ENCODE peak calls at places on chromosomes 4 and X, in nine cellular contexts. One of them, this sample, is unnamed.

GRCh38 chr4:143700420-143701352 is at the start of gene FREM3:
- DNase-seq in neural progenitor cell: peak
- DNase-seq in H9: peak
- DNase-seq in A549: no peak
- DNase-seq in lung: no peak
- DNase-seq in RWPE1: no peak
- DNase-seq in fibroblast of lung: no peak
- DNase-seq in upper lobe of left lung: peak
- DNase-seq in cardiac muscle cell: peak
- DNase-seq in this sample: peak

GRCh38 chrX:29787666-29788065 is 427.7 kb upstream of the MAGEB2 start:
- DNase-seq in neural progenitor cell: no peak
- DNase-seq in H9: no peak
- DNase-seq in A549: no peak
- DNase-seq in lung: no peak
- DNase-seq in RWPE1: no peak
- DNase-seq in fibroblast of lung: peak
- DNase-seq in upper lobe of left lung: no peak
- DNase-seq in cardiac muscle cell: no peak
- DNase-seq in this sample: no peak

GRCh38 chrX:31279359-31279758 is 207.5 kb upstream of the FTHL17 start:
- DNase-seq in neural progenitor cell: peak
- DNase-seq in H9: peak
- DNase-seq in A549: no peak
- DNase-seq in lung: no peak
- DNase-seq in RWPE1: peak
- DNase-seq in fibroblast of lung: no peak
- DNase-seq in upper lobe of left lung: no peak
- DNase-seq in cardiac muscle cell: no peak
- DNase-seq in this sample: no peak

GRCh38 chrX:69066021-69066757 is 99.1 kb downstream of the PJA1 start:
- DNase-seq in neural progenitor cell: no peak
- DNase-seq in H9: peak
- DNase-seq in A549: no peak
- DNase-seq in lung: no peak
- DNase-seq in RWPE1: no peak
- DNase-seq in fibroblast of lung: no peak
- DNase-seq in upper lobe of left lung: no peak
- DNase-seq in cardiac muscle cell: no peak
- DNase-seq in this sample: no peak

GRCh38 chrX:41095962-41096955 is 11.0 kb downstream of the USP9X start:
- DNase-seq in neural progenitor cell: peak
- DNase-seq in H9: no peak
- DNase-seq in A549: no peak
- DNase-seq in lung: no peak
- DNase-seq in RWPE1: no peak
- DNase-seq in fibroblast of lung: peak
- DNase-seq in upper lobe of left lung: no peak
- DNase-seq in cardiac muscle cell: no peak
- DNase-seq in this sample: no peak

GRCh38 chrX:20362268-20363002 is 95.7 kb upstream of the RPS6KA3 start:
- DNase-seq in neural progenitor cell: peak
- DNase-seq in H9: no peak
- DNase-seq in A549: peak
- DNase-seq in lung: peak
- DNase-seq in RWPE1: no peak
- DNase-seq in fibroblast of lung: peak
- DNase-seq in upper lobe of left lung: no peak
- DNase-seq in cardiac muscle cell: no peak
- DNase-seq in this sample: no peak

GRCh38 chr4:153530284-153530995 is 64.3 kb downstream of the TMEM131L start:
- DNase-seq in neural progenitor cell: no peak
- DNase-seq in H9: no peak
- DNase-seq in A549: no peak
- DNase-seq in lung: no peak
- DNase-seq in RWPE1: no peak
- DNase-seq in fibroblast of lung: no peak
- DNase-seq in upper lobe of left lung: no peak
- DNase-seq in cardiac muscle cell: no peak
- DNase-seq in this sample: no peak

GRCh38 chr4:26772096-26772495 is 88.5 kb upstream of the STIM2 start:
- DNase-seq in neural progenitor cell: no peak
- DNase-seq in H9: no peak
- DNase-seq in A549: no peak
- DNase-seq in lung: no peak
- DNase-seq in RWPE1: no peak
- DNase-seq in fibroblast of lung: no peak
- DNase-seq in upper lobe of left lung: no peak
- DNase-seq in cardiac muscle cell: no peak
- DNase-seq in this sample: no peak

GRCh38 chr4:97770222-97770621 is 373.1 kb downstream of the STPG2 start:
- DNase-seq in neural progenitor cell: peak
- DNase-seq in H9: no peak
- DNase-seq in A549: no peak
- DNase-seq in lung: no peak
- DNase-seq in RWPE1: no peak
- DNase-seq in fibroblast of lung: no peak
- DNase-seq in upper lobe of left lung: no peak
- DNase-seq in cardiac muscle cell: no peak
- DNase-seq in this sample: no peak
- H3K27ac ChIP-seq in neural progenitor cell: no peak
- H3K27ac ChIP-seq in H9: no peak
- H3K27ac ChIP-seq in A549: no peak
- H3K27ac ChIP-seq in lung: no peak
- H3K27ac ChIP-seq in RWPE1: no peak
- H3K27ac ChIP-seq in fibroblast of lung: no peak
- H3K27ac ChIP-seq in upper lobe of left lung: no peak
- H3K27ac ChIP-seq in cardiac muscle cell: no peak
- H3K27ac ChIP-seq in this sample: no peak

GRCh38 chrX:10050481-10050880 is 83.3 kb downstream of the CLDN34 start:
- DNase-seq in neural progenitor cell: no peak
- DNase-seq in H9: peak
- DNase-seq in A549: no peak
- DNase-seq in lung: peak
- DNase-seq in RWPE1: no peak
- DNase-seq in fibroblast of lung: no peak
- DNase-seq in upper lobe of left lung: no peak
- DNase-seq in cardiac muscle cell: no peak
- DNase-seq in this sample: no peak
- TF ChIP-seq CTCF in neural progenitor cell: no peak
- TF ChIP-seq CTCF in H9: no peak
- TF ChIP-seq CTCF in A549: no peak
- TF ChIP-seq CTCF in lung: no peak
- TF ChIP-seq CTCF in RWPE1: no peak
- TF ChIP-seq CTCF in fibroblast of lung: no peak
- TF ChIP-seq CTCF in upper lobe of left lung: no peak
- TF ChIP-seq CTCF in cardiac muscle cell: no peak
- TF ChIP-seq CTCF in this sample: no peak

DNA sequence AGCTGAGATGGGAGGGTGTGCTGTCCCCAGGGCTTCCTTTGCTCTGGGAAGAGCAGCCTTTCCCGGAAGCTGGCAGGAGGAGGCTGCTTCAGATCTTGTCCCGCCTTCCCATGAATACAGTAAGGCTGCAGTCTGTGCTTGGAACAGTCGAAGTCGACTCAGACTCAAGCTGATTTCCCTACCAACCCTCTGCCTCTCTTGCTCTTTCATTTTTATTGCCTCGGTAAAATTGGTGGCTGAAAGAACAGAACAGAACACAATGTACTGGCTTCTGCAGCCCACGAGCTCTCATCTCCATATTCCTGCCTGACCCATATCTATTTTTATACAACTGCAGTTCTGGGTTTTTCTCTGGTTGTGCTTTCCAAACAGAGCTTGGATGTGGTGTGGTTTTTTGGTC is 61.5 kb downstream of the ENPP6 start:
- DNase-seq in neural progenitor cell: no peak
- DNase-seq in H9: no peak
- DNase-seq in A549: no peak
- DNase-seq in lung: no peak
- DNase-seq in RWPE1: no peak
- DNase-seq in fibroblast of lung: no peak
- DNase-seq in upper lobe of left lung: no peak
- DNase-seq in cardiac muscle cell: no peak
- DNase-seq in this sample: no peak
- H3K27ac ChIP-seq in neural progenitor cell: no peak
- H3K27ac ChIP-seq in H9: no peak
- H3K27ac ChIP-seq in A549: no peak
- H3K27ac ChIP-seq in lung: no peak
- H3K27ac ChIP-seq in RWPE1: no peak
- H3K27ac ChIP-seq in fibroblast of lung: no peak
- H3K27ac ChIP-seq in upper lobe of left lung: no peak
- H3K27ac ChIP-seq in cardiac muscle cell: no peak
- H3K27ac ChIP-seq in this sample: peak

GRCh38 chr4:91111556-91111955 is 984.4 kb downstream of the CCSER1 start:
- DNase-seq in neural progenitor cell: no peak
- DNase-seq in H9: no peak
- DNase-seq in A549: no peak
- DNase-seq in lung: no peak
- DNase-seq in RWPE1: no peak
- DNase-seq in fibroblast of lung: no peak
- DNase-seq in upper lobe of left lung: no peak
- DNase-seq in cardiac muscle cell: no peak
- DNase-seq in this sample: no peak

GRCh38 chr4:91114386-91114785 is 987.2 kb downstream of the CCSER1 start:
- DNase-seq in neural progenitor cell: no peak
- DNase-seq in H9: peak
- DNase-seq in A549: no peak
- DNase-seq in lung: no peak
- DNase-seq in RWPE1: no peak
- DNase-seq in fibroblast of lung: no peak
- DNase-seq in upper lobe of left lung: no peak
- DNase-seq in cardiac muscle cell: no peak
- DNase-seq in this sample: no peak

GRCh38 chr4:91108751-91109150 is 981.6 kb downstream of the CCSER1 start:
- DNase-seq in neural progenitor cell: no peak
- DNase-seq in H9: no peak
- DNase-seq in A549: no peak
- DNase-seq in lung: no peak
- DNase-seq in RWPE1: no peak
- DNase-seq in fibroblast of lung: no peak
- DNase-seq in upper lobe of left lung: no peak
- DNase-seq in cardiac muscle cell: no peak
- DNase-seq in this sample: no peak

GRCh38 chr4:91116861-91117260 is 989.7 kb downstream of the CCSER1 start:
- DNase-seq in neural progenitor cell: no peak
- DNase-seq in H9: no peak
- DNase-seq in A549: no peak
- DNase-seq in lung: no peak
- DNase-seq in RWPE1: peak
- DNase-seq in fibroblast of lung: peak
- DNase-seq in upper lobe of left lung: no peak
- DNase-seq in cardiac muscle cell: no peak
- DNase-seq in this sample: no peak

DNA sequence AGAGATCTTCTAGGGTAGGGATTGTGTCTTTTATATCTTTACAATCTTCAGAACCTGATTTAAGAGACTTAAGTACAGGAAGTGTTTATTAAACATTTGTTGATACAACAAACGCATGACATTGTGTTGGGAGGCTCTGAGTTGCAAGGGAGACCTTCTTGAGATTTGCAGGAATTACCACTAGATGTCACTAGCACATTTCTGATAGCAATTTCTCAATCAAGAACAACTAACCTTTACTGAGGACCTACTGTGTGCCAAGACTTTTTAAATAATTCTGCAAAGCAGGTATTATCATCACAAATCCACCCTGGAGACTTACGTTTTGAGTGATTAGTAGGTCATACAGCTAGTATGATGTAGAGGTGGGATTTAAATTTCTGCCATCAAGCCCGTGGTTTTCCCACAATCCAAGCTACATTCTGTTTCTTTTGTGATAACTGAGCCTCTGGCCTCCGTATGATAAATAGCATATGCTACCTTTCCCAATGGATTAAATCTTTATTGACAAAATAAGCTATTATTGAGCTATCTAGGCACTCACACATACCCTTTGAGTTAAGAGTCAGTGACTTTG is 986.0 kb downstream of the CCSER1 start:
- DNase-seq in neural progenitor cell: peak
- DNase-seq in H9: no peak
- DNase-seq in A549: peak
- DNase-seq in lung: no peak
- DNase-seq in RWPE1: peak
- DNase-seq in fibroblast of lung: peak
- DNase-seq in upper lobe of left lung: no peak
- DNase-seq in cardiac muscle cell: peak
- DNase-seq in this sample: no peak
- TF ChIP-seq CTCF in neural progenitor cell: peak
- TF ChIP-seq CTCF in H9: peak
- TF ChIP-seq CTCF in A549: peak
- TF ChIP-seq CTCF in lung: no peak
- TF ChIP-seq CTCF in RWPE1: peak
- TF ChIP-seq CTCF in fibroblast of lung: peak
- TF ChIP-seq CTCF in upper lobe of left lung: no peak
- TF ChIP-seq CTCF in cardiac muscle cell: peak
- TF ChIP-seq CTCF in this sample: peak

GRCh38 chr4:7902826-7903225 is 36.8 kb downstream of the AFAP1 start:
- DNase-seq in neural progenitor cell: no peak
- DNase-seq in H9: no peak
- DNase-seq in A549: no peak
- DNase-seq in lung: no peak
- DNase-seq in RWPE1: no peak
- DNase-seq in fibroblast of lung: no peak
- DNase-seq in upper lobe of left lung: no peak
- DNase-seq in cardiac muscle cell: no peak
- DNase-seq in this sample: no peak
- H3K27ac ChIP-seq in neural progenitor cell: no peak
- H3K27ac ChIP-seq in H9: no peak
- H3K27ac ChIP-seq in A549: no peak
- H3K27ac ChIP-seq in lung: no peak
- H3K27ac ChIP-seq in RWPE1: no peak
- H3K27ac ChIP-seq in fibroblast of lung: no peak
- H3K27ac ChIP-seq in upper lobe of left lung: no peak
- H3K27ac ChIP-seq in cardiac muscle cell: no peak
- H3K27ac ChIP-seq in this sample: no peak

GRCh38 chrX:6363193-6363592 is 134.5 kb upstream of the NLGN4X start:
- DNase-seq in neural progenitor cell: no peak
- DNase-seq in H9: no peak
- DNase-seq in A549: no peak
- DNase-seq in lung: no peak
- DNase-seq in RWPE1: no peak
- DNase-seq in fibroblast of lung: no peak
- DNase-seq in upper lobe of left lung: no peak
- DNase-seq in cardiac muscle cell: peak
- DNase-seq in this sample: no peak
- TF ChIP-seq CTCF in neural progenitor cell: peak
- TF ChIP-seq CTCF in H9: peak
- TF ChIP-seq CTCF in A549: no peak
- TF ChIP-seq CTCF in lung: no peak
- TF ChIP-seq CTCF in RWPE1: no peak
- TF ChIP-seq CTCF in fibroblast of lung: no peak
- TF ChIP-seq CTCF in upper lobe of left lung: no peak
- TF ChIP-seq CTCF in cardiac muscle cell: no peak
- TF ChIP-seq CTCF in this sample: no peak

DNA sequence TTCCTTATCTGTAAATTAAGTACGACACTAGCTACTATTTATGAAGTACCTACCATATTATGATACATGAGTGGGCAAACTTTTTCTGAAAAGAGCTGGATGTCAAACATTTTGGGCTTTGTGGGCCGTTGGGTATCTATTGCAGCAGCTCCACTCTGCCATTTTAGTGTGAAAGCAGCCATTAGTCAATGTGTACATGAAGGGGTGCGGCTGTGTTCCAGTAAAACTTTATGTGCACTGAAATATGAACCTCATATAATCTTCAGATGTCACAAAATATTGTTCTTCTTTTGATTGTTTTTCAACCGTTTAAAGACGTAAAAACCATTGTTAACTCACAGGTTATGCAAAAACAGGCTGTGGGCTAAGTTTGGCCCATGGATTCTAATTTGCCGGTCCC is 14.1 kb downstream of the PRPS2 start:
- DNase-seq in neural progenitor cell: no peak
- DNase-seq in H9: no peak
- DNase-seq in A549: no peak
- DNase-seq in lung: no peak
- DNase-seq in RWPE1: no peak
- DNase-seq in fibroblast of lung: no peak
- DNase-seq in upper lobe of left lung: no peak
- DNase-seq in cardiac muscle cell: no peak
- DNase-seq in this sample: no peak
- H3K27ac ChIP-seq in neural progenitor cell: no peak
- H3K27ac ChIP-seq in H9: no peak
- H3K27ac ChIP-seq in A549: no peak
- H3K27ac ChIP-seq in lung: no peak
- H3K27ac ChIP-seq in RWPE1: no peak
- H3K27ac ChIP-seq in fibroblast of lung: no peak
- H3K27ac ChIP-seq in upper lobe of left lung: no peak
- H3K27ac ChIP-seq in cardiac muscle cell: no peak
- H3K27ac ChIP-seq in this sample: no peak